ENCODE peak calls at places on chromosomes 6 and 20, in eight cellular contexts. One of them, this sample, is unnamed.

GRCh38 chr20:61561111-61561830 is 309.2 kb downstream of the CDH4 start:
- DNase-seq in brain microvascular endothelial cell: no peak
- DNase-seq in right lobe of liver: no peak
- DNase-seq in cardiac muscle cell: no peak
- DNase-seq in adrenal gland: no peak
- DNase-seq in breast epithelium: no peak
- DNase-seq in K562: no peak
- DNase-seq in endodermal cell: no peak
- DNase-seq in this sample: no peak

GRCh38 chr6:30707281-30707850 is 9.7 kb downstream of the MDC1 start:
- DNase-seq in endodermal cell: peak
- DNase-seq in right lobe of liver: no peak
- DNase-seq in adrenal gland: no peak
- DNase-seq in breast epithelium: no peak
- DNase-seq in brain microvascular endothelial cell: no peak
- DNase-seq in K562: no peak
- DNase-seq in cardiac muscle cell: no peak
- DNase-seq in this sample: no peak

GRCh38 chr6:37319856-37320255 is 33.9 kb upstream of the RNF8 start:
- DNase-seq in cardiac muscle cell: no peak
- DNase-seq in brain microvascular endothelial cell: no peak
- DNase-seq in K562: no peak
- DNase-seq in adrenal gland: no peak
- DNase-seq in breast epithelium: no peak
- DNase-seq in endodermal cell: no peak
- DNase-seq in right lobe of liver: no peak
- DNase-seq in this sample: no peak

GRCh38 chr20:38460040-38460623 is 12.5 kb upstream of the RALGAPB start:
- DNase-seq in breast epithelium: no peak
- DNase-seq in cardiac muscle cell: peak
- DNase-seq in right lobe of liver: no peak
- DNase-seq in K562: peak
- DNase-seq in adrenal gland: peak
- DNase-seq in brain microvascular endothelial cell: peak
- DNase-seq in endodermal cell: no peak
- DNase-seq in this sample: peak

GRCh38 chr6:111204305-111204704 is 117.0 kb downstream of the SLC16A10 start:
- DNase-seq in breast epithelium: no peak
- DNase-seq in right lobe of liver: no peak
- DNase-seq in adrenal gland: no peak
- DNase-seq in endodermal cell: no peak
- DNase-seq in brain microvascular endothelial cell: no peak
- DNase-seq in K562: no peak
- DNase-seq in cardiac muscle cell: peak
- DNase-seq in this sample: peak

GRCh38 chr6:89826029-89826528 is 3.6 kb upstream of the CASP8AP2 start:
- DNase-seq in adrenal gland: no peak
- DNase-seq in cardiac muscle cell: no peak
- DNase-seq in right lobe of liver: no peak
- DNase-seq in endodermal cell: no peak
- DNase-seq in breast epithelium: no peak
- DNase-seq in K562: no peak
- DNase-seq in brain microvascular endothelial cell: peak
- DNase-seq in this sample: peak

GRCh38 chr20:37354210-37355195 is 8.6 kb downstream of the SRC start:
- DNase-seq in brain microvascular endothelial cell: no peak
- DNase-seq in endodermal cell: peak
- DNase-seq in K562: no peak
- DNase-seq in adrenal gland: peak
- DNase-seq in cardiac muscle cell: no peak
- DNase-seq in right lobe of liver: peak
- DNase-seq in breast epithelium: no peak
- DNase-seq in this sample: no peak

GRCh38 chr6:44131880-44132279 is 4.5 kb downstream of the TMEM63B start:
- DNase-seq in right lobe of liver: no peak
- DNase-seq in adrenal gland: no peak
- DNase-seq in brain microvascular endothelial cell: no peak
- DNase-seq in endodermal cell: peak
- DNase-seq in breast epithelium: no peak
- DNase-seq in K562: no peak
- DNase-seq in cardiac muscle cell: no peak
- DNase-seq in this sample: no peak

GRCh38 chr6:76881414-76881813 is 581.9 kb downstream of the HTR1B start:
- DNase-seq in cardiac muscle cell: no peak
- DNase-seq in brain microvascular endothelial cell: no peak
- DNase-seq in right lobe of liver: no peak
- DNase-seq in K562: no peak
- DNase-seq in breast epithelium: no peak
- DNase-seq in endodermal cell: no peak
- DNase-seq in adrenal gland: no peak
- DNase-seq in this sample: no peak

GRCh38 chr6:151436300-151436699 is 15.6 kb downstream of the RMND1 start:
- DNase-seq in breast epithelium: no peak
- DNase-seq in K562: no peak
- DNase-seq in adrenal gland: no peak
- DNase-seq in endodermal cell: no peak
- DNase-seq in brain microvascular endothelial cell: no peak
- DNase-seq in right lobe of liver: no peak
- DNase-seq in cardiac muscle cell: no peak
- DNase-seq in this sample: no peak

GRCh38 chr20:37994512-37994911 is 38.7 kb downstream of the TTI1 start:
- DNase-seq in right lobe of liver: no peak
- DNase-seq in cardiac muscle cell: no peak
- DNase-seq in breast epithelium: no peak
- DNase-seq in adrenal gland: peak
- DNase-seq in brain microvascular endothelial cell: peak
- DNase-seq in K562: no peak
- DNase-seq in endodermal cell: no peak
- DNase-seq in this sample: peak

GRCh38 chr6:147058786-147059434 is 145.3 kb upstream of the STXBP5 start:
- DNase-seq in cardiac muscle cell: no peak
- DNase-seq in adrenal gland: no peak
- DNase-seq in endodermal cell: no peak
- DNase-seq in right lobe of liver: no peak
- DNase-seq in brain microvascular endothelial cell: no peak
- DNase-seq in K562: no peak
- DNase-seq in breast epithelium: no peak
- DNase-seq in this sample: no peak

GRCh38 chr20:51594206-51594998 is 51.9 kb upstream of the NFATC2 start:
- DNase-seq in breast epithelium: no peak
- DNase-seq in cardiac muscle cell: no peak
- DNase-seq in endodermal cell: no peak
- DNase-seq in adrenal gland: no peak
- DNase-seq in K562: no peak
- DNase-seq in brain microvascular endothelial cell: no peak
- DNase-seq in right lobe of liver: no peak
- DNase-seq in this sample: no peak

GRCh38 chr6:21984551-21984950 is 312.3 kb downstream of the PRL start:
- DNase-seq in cardiac muscle cell: no peak
- DNase-seq in K562: no peak
- DNase-seq in right lobe of liver: no peak
- DNase-seq in brain microvascular endothelial cell: no peak
- DNase-seq in adrenal gland: no peak
- DNase-seq in endodermal cell: no peak
- DNase-seq in breast epithelium: no peak
- DNase-seq in this sample: no peak

GRCh38 chr20:39532205-39532604 is 570.1 kb downstream of the DHX35 start:
- DNase-seq in breast epithelium: no peak
- DNase-seq in adrenal gland: no peak
- DNase-seq in K562: no peak
- DNase-seq in right lobe of liver: no peak
- DNase-seq in endodermal cell: no peak
- DNase-seq in brain microvascular endothelial cell: no peak
- DNase-seq in cardiac muscle cell: no peak
- DNase-seq in this sample: no peak

GRCh38 chr20:36833275-36834020 is 42.5 kb upstream of the TLDC2 start:
- DNase-seq in endodermal cell: no peak
- DNase-seq in K562: no peak
- DNase-seq in right lobe of liver: no peak
- DNase-seq in breast epithelium: no peak
- DNase-seq in adrenal gland: no peak
- DNase-seq in cardiac muscle cell: no peak
- DNase-seq in brain microvascular endothelial cell: no peak
- DNase-seq in this sample: no peak

GRCh38 chr6:36803908-36804307 is 35.3 kb downstream of the CPNE5 start:
- DNase-seq in K562: no peak
- DNase-seq in breast epithelium: no peak
- DNase-seq in adrenal gland: no peak
- DNase-seq in cardiac muscle cell: no peak
- DNase-seq in right lobe of liver: no peak
- DNase-seq in brain microvascular endothelial cell: no peak
- DNase-seq in endodermal cell: no peak
- DNase-seq in this sample: no peak

GRCh38 chr20:62571667-62572344 is 70.5 kb upstream of the SLCO4A1 start:
- DNase-seq in K562: peak
- DNase-seq in adrenal gland: no peak
- DNase-seq in breast epithelium: no peak
- DNase-seq in brain microvascular endothelial cell: no peak
- DNase-seq in cardiac muscle cell: no peak
- DNase-seq in endodermal cell: peak
- DNase-seq in right lobe of liver: no peak
- DNase-seq in this sample: no peak
- TF ChIP-seq CTCF in K562: peak
- TF ChIP-seq CTCF in adrenal gland: no peak
- TF ChIP-seq CTCF in breast epithelium: no peak
- TF ChIP-seq CTCF in brain microvascular endothelial cell: peak
- TF ChIP-seq CTCF in cardiac muscle cell: no peak
- TF ChIP-seq CTCF in endodermal cell: peak
- TF ChIP-seq CTCF in right lobe of liver: no peak
- TF ChIP-seq CTCF in this sample: no peak

DNA sequence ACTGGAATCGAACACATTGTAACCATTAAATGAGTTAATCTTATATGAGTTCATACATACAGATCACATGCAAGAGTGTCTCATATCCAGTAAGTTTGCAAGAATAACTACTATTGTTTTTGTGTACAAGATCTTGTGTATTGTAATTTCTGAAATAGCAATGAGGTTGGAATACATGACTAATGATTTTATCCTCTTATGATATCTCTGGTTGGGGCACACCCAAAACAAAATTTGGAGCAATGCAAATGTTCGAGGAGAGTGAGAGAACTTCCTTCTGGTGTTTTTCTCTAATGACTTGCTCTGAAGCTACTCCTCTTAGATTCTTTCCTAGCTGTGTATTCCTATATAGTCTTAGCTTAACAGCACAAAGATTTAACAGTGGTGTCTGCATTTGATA is 252.5 kb downstream of the LAMA2 start:
- DNase-seq in K562: no peak
- DNase-seq in adrenal gland: no peak
- DNase-seq in breast epithelium: no peak
- DNase-seq in brain microvascular endothelial cell: no peak
- DNase-seq in endodermal cell: no peak
- DNase-seq in cardiac muscle cell: no peak
- DNase-seq in right lobe of liver: no peak
- DNase-seq in this sample: no peak
- TF ChIP-seq CTCF in K562: no peak
- TF ChIP-seq CTCF in adrenal gland: no peak
- TF ChIP-seq CTCF in breast epithelium: no peak
- TF ChIP-seq CTCF in brain microvascular endothelial cell: no peak
- TF ChIP-seq CTCF in endodermal cell: no peak
- TF ChIP-seq CTCF in cardiac muscle cell: no peak
- TF ChIP-seq CTCF in right lobe of liver: no peak
- TF ChIP-seq CTCF in this sample: no peak

GRCh38 chr6:38882157-38882556 is 166.4 kb upstream of the GLP1R start:
- DNase-seq in cardiac muscle cell: no peak
- DNase-seq in right lobe of liver: no peak
- DNase-seq in endodermal cell: no peak
- DNase-seq in breast epithelium: no peak
- DNase-seq in K562: no peak
- DNase-seq in adrenal gland: no peak
- DNase-seq in brain microvascular endothelial cell: no peak
- DNase-seq in this sample: no peak
- TF ChIP-seq CTCF in cardiac muscle cell: no peak
- TF ChIP-seq CTCF in right lobe of liver: no peak
- TF ChIP-seq CTCF in endodermal cell: no peak
- TF ChIP-seq CTCF in breast epithelium: no peak
- TF ChIP-seq CTCF in K562: no peak
- TF ChIP-seq CTCF in adrenal gland: no peak
- TF ChIP-seq CTCF in brain microvascular endothelial cell: no peak
- TF ChIP-seq CTCF in this sample: no peak

GRCh38 chr6:56573624-56574023 is 69.1 kb downstream of the DST start:
- DNase-seq in endodermal cell: no peak
- DNase-seq in cardiac muscle cell: peak
- DNase-seq in K562: no peak
- DNase-seq in breast epithelium: no peak
- DNase-seq in right lobe of liver: no peak
- DNase-seq in brain microvascular endothelial cell: no peak
- DNase-seq in adrenal gland: no peak
- DNase-seq in this sample: no peak

GRCh38 chr6:56574292-56574691 is 68.4 kb downstream of the DST start:
- DNase-seq in breast epithelium: no peak
- DNase-seq in endodermal cell: no peak
- DNase-seq in adrenal gland: no peak
- DNase-seq in right lobe of liver: no peak
- DNase-seq in brain microvascular endothelial cell: no peak
- DNase-seq in K562: no peak
- DNase-seq in cardiac muscle cell: no peak
- DNase-seq in this sample: no peak

GRCh38 chr6:56571605-56572004 is 71.1 kb downstream of the DST start:
- DNase-seq in right lobe of liver: no peak
- DNase-seq in endodermal cell: no peak
- DNase-seq in breast epithelium: no peak
- DNase-seq in adrenal gland: no peak
- DNase-seq in K562: no peak
- DNase-seq in cardiac muscle cell: no peak
- DNase-seq in brain microvascular endothelial cell: no peak
- DNase-seq in this sample: no peak

GRCh38 chr6:56573142-56573541 is 69.5 kb downstream of the DST start:
- DNase-seq in cardiac muscle cell: no peak
- DNase-seq in right lobe of liver: no peak
- DNase-seq in adrenal gland: no peak
- DNase-seq in brain microvascular endothelial cell: no peak
- DNase-seq in breast epithelium: no peak
- DNase-seq in endodermal cell: no peak
- DNase-seq in K562: no peak
- DNase-seq in this sample: no peak

DNA sequence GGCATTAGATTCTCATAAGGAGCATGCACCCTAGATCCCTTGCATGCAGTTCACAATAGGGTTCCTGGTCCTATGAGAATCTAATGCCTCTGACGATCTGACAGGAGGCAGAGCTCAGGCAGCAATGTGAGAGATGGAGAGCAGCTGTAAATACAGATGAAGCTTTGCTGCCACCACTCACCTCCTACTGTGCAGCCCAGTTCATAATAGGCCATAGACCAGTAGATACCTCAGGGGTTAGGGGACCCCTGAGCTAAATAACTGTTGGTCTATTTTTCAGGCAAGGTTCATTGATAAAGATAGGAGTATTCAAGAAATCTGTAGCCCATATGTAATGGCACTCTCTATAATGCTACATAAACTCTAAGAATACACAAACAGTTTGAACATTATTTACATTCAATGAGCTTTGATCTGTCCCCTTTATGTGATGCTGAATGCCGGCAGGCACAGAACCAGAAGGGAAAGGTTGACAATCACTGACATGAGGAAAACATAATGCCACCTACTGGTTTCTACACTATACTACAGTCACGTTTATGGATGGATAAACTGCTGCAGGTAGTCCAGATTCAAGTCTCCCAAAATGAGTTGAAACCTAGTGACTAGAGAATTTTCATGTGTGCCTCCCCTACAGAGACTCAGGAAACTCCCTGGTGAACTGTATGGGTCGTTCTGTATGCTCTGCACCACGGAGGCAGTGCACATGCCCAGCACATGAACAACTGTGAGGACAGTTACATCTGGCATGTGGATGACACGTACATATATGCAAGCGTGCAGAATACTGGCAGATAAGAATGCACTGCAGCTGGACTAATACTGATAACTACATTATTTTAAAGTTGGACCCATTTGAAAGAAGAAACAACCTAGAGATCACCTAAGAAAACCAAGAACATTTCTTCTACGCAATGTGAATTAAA is 72.0 kb downstream of the DST start:
- DNase-seq in K562: no peak
- DNase-seq in adrenal gland: no peak
- DNase-seq in cardiac muscle cell: peak
- DNase-seq in brain microvascular endothelial cell: no peak
- DNase-seq in breast epithelium: no peak
- DNase-seq in right lobe of liver: no peak
- DNase-seq in endodermal cell: no peak
- DNase-seq in this sample: peak
- TF ChIP-seq CTCF in K562: peak
- TF ChIP-seq CTCF in adrenal gland: peak
- TF ChIP-seq CTCF in cardiac muscle cell: peak
- TF ChIP-seq CTCF in brain microvascular endothelial cell: peak
- TF ChIP-seq CTCF in breast epithelium: peak
- TF ChIP-seq CTCF in right lobe of liver: peak
- TF ChIP-seq CTCF in endodermal cell: peak
- TF ChIP-seq CTCF in this sample: peak

This sample was measured in thyroid gland.